ENCODE peak calls at places on chromosomes 11 and 22, in five cellular contexts. K is A549, U is ovary, Q is K562, G is SK-N-SH. R is an unnamed sample.

GRCh38 chr11:77151804-77152513 is 23.9 kb downstream of the MYO7A start:
- DNase-seq in G (no peak), K (no peak), Q (no peak), U (no peak), R (no peak)

GRCh38 chr11:101336858-101337257 is 207.2 kb upstream of the PGR start:
- DNase-seq in Q (no peak), K (no peak), G (no peak), U (no peak), R (no peak)

GRCh38 chr11:46119352-46120216 is 1.7 kb downstream of the PHF21A start:
- DNase-seq in K (peak), U (peak), G (peak), Q (peak), R (peak)

GRCh38 chr11:46694607-46695006 is 5.8 kb downstream of the ARHGAP1 start:
- DNase-seq in K (no peak), U (no peak), Q (no peak), G (no peak), R (no peak)

GRCh38 chr11:107856981-107857517 is 1.5 kb downstream of the SLC35F2 start:
- DNase-seq in U (no peak), Q (no peak), G (no peak), K (peak), R (no peak)

GRCh38 chr11:123407124-123407995 is 22.7 kb upstream of the GRAMD1B start:
- DNase-seq in Q (peak), K (peak), G (peak), U (peak), R (peak)

GRCh38 chr11:36009469-36009868 is 65.6 kb downstream of the LDLRAD3 start:
- DNase-seq in K (no peak), G (no peak), U (no peak), Q (no peak), R (no peak)

GRCh38 chr11:783581-784015 is 6.3 kb downstream of the CEND1 start:
- DNase-seq in K (peak), G (peak), U (peak), Q (no peak), R (peak)

GRCh38 chr11:3380706-3381570 is 2.0 kb upstream of the ZNF195 start:
- DNase-seq in Q (no peak), U (peak), G (no peak), K (no peak), R (no peak)

GRCh38 chr11:30585892-30586250 is 282 bp downstream of the MPPED2 start:
- DNase-seq in K (no peak), G (peak), U (peak), Q (no peak), R (no peak)

GRCh38 chr11:66221726-66222236 is 46.7 kb upstream of the RAB1B start:
- DNase-seq in U (no peak), G (no peak), Q (no peak), K (peak), R (no peak)

GRCh38 chr22:20404881-20405280 is 10.9 kb downstream of the ZNF74 start:
- DNase-seq in Q (peak), K (no peak), G (no peak), U (no peak), R (no peak)

GRCh38 chr22:17198188-17199130 is 20.8 kb downstream of the ADA2 start:
- DNase-seq in Q (peak), K (no peak), U (no peak), G (no peak), R (no peak)

GRCh38 chr11:850777-851762 is 8.4 kb downstream of the TSPAN4 start:
- DNase-seq in Q (no peak), K (no peak), U (no peak), G (peak), R (no peak)

GRCh38 chr22:43925433-43926348 is 2.1 kb downstream of the PNPLA3 start:
- DNase-seq in K (no peak), G (no peak), U (no peak), Q (no peak), R (no peak)

GRCh38 chr11:58165504-58166106 is 23.3 kb upstream of the OR9Q2 start:
- DNase-seq in Q (no peak), K (no peak), G (no peak), U (no peak), R (no peak)

GRCh38 chr11:78787696-78788095 is 213.0 kb upstream of the NARS2 start:
- DNase-seq in U (no peak), G (no peak), Q (no peak), K (no peak), R (no peak)

GRCh38 chr11:110356769-110357671 is 60.6 kb upstream of the RDX start:
- DNase-seq in K (peak), U (no peak), Q (no peak), G (no peak), R (no peak)

GRCh38 chr11:69000831-69001245 is 12.2 kb downstream of the MRGPRF start:
- DNase-seq in Q (no peak), K (peak), U (peak), G (peak), R (no peak)

GRCh38 chr11:2468363-2469240 is 23.8 kb downstream of the KCNQ1 start:
- DNase-seq in Q (peak), G (no peak), U (no peak), K (no peak), R (peak)

GRCh38 chr11:110447343-110447742 is 17.6 kb downstream of the FDX1 start:
- DNase-seq in G (no peak), Q (no peak), U (no peak), K (no peak), R (no peak)

DNA sequence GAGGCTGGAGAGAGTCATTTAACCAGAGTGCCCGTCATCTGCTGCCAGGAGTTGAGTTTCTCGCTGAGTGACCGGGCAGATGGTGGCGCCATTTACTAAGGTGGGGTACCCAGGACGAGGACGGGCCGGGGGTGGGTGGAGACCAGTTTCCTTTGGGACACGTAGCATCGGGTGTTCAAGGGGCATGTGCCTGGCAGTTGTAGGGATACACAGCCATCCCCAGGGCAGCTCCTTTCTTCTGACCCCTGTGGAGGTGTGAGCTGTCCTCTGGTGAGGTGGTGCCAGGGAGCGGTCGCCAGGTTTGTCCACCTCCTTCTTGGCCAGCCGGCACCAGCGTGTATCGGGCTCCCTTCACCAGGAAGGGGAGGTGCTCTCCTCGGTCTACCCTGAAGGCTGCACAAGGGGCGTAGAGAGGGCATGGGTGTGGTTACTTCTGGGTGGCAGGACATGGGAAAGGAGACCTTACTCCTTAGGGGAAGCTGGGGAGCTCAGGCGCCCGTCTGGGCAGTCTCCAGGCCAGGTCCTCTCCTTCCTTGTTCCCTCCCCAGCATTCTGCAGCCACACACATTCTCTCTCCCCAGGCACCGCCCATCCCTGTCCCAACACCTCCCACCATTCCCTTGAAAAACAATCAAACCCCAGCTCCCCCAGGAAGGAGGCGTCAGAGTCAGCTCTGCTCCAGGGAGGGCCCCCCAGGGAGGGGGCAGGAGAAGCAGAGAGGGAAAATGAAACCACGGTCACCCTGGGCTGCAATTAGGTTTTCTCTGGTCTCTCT is 10.3 kb upstream of the MB start:
- DNase-seq in U (peak), K (peak), G (peak), Q (no peak), R (peak)
- TF ChIP-seq CTCF in U (peak), K (peak), G (peak), Q (peak), R (no peak)

DNA sequence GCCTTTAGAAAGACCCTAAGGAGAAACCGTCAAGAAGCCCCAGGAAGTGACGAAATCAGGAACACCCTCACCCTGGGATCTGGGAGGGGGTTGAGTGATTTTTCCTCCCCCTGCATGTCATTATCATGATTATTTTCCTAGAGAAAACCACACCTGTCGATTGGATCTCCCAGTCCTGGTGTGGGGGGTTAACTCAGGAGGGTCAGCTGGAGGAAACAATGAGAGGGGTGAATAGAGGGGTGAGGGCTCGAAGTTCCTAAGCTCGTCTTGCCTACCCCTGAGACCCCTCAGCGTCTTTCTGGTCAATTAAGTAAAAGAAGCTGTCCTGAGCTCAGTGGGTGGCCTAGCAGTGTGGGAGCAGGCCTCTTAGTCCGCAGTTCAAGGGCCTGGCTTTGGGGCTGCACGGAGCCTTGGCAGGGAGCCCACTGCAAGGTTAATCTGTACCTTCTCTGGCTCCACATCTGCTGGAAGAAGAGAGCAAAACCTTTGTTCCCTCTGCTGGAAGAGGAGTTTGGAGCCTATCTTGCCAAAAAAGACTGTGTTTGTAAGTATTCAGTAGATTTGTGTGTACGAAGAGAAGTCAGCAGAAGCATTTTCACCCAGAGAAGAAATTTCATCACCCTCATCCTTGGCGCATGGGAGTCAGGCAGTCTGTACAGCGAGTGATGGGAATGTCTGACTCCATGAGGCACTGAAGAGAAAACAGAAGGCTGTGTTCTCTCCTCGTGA is 34.2 kb upstream of the FTH1 start:
- DNase-seq in G (no peak), Q (no peak), U (peak), K (peak), R (peak)
- TF ChIP-seq EP300 in G (no peak), Q (no peak), U (no peak), K (no peak), R (no peak)

DNA sequence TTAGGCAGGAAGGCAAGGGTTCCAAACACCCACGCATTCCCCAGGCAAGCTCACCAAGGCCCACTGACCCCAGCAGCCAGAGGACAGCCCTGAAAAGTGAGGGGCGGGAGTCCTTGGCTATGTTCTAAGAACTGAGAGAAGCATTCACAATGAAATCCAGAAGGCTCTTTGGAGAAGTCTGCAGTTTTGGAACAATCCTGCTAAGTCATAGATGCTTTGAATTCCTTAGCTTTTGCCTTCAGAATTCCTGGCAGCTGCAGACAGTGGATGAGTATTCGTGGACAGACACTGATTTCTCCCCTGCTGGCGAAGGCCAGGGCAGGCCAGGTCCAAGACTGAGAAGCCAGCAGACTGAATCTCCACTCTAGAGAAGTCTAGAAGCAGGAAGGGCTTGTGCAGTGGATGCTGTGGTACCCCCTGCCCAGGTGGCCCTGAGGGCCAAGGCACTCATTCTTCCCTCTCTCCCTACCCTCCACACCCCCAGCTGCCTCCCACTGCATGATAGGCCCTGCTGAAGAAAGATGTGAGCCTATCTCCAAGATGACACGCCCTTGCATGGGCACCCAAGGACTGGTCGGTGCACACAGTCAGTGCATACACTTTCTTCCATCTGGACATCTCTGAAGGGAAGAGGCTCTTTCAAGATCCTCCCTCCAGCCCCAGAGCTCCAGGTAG is 133.2 kb upstream of the TEAD1 start:
- DNase-seq in Q (no peak), K (peak), G (no peak), U (peak), R (no peak)
- TF ChIP-seq CTCF in Q (no peak), K (no peak), G (peak), U (no peak), R (no peak)

GRCh38 chr11:44005076-44005800 is 42.5 kb upstream of the ACCSL start:
- DNase-seq in G (peak), K (no peak), U (peak), Q (no peak), R (peak)
- TF ChIP-seq EP300 in G (peak), K (no peak), U (no peak), Q (no peak), R (no peak)

GRCh38 chr11:65111537-65112225 is at the start of gene TM7SF2:
- DNase-seq in K (peak), Q (peak), U (peak), G (peak), R (peak)

GRCh38 chr11:65113361-65113756 is 1.7 kb downstream of the TM7SF2 start:
- DNase-seq in K (no peak), U (no peak), G (peak), Q (peak), R (no peak)

GRCh38 chr11:65112226-65112550 is 516 bp downstream of the TM7SF2 start:
- DNase-seq in G (no peak), Q (no peak), K (no peak), U (no peak), R (no peak)

GRCh38 chr11:65113839-65114238 is 2.2 kb downstream of the TM7SF2 start:
- DNase-seq in U (no peak), Q (no peak), K (no peak), G (no peak), R (no peak)

DNA sequence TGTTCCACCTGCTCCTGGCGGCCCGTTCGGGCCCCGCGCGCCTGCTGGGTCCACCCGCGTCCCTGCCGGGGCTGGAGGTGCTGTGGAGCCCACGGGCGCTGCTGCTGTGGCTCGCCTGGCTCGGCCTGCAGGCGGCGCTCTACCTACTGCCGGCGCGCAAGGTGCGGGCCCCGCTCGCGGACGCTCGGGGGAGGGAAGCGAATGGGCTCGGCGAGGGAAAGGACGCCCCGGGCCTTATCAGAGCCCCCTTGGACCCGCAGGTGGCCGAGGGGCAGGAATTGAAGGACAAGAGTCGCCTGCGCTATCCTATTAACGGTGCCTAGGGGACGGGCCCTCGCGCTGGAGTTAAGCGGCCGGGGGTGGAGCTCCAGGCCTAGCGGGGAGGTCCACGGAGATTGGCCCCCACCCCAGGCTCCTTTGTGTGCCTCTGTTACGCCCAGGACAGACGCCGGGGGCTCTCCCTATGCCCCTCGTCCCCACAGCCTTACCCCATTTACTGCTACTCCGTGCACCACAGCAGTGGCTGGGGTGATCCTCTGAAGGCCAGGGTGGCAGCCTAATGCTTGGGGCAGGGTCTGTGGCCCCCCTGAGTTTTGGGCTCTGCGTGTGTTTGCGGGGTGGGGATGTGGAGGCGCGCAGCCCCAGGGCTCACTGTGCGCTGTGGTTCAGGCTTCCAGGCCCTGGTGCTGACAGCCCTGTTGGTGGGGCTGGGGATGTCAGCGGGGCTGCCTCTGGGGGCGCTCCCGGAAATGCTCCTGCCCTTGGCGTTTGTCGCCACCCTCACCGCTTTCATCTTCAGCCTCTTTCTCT is 1.1 kb downstream of the TM7SF2 start:
- DNase-seq in K (peak), Q (peak), U (peak), G (peak), R (peak)
- TF ChIP-seq CTCF in K (peak), Q (peak), U (peak), G (peak), R (no peak)

DNA sequence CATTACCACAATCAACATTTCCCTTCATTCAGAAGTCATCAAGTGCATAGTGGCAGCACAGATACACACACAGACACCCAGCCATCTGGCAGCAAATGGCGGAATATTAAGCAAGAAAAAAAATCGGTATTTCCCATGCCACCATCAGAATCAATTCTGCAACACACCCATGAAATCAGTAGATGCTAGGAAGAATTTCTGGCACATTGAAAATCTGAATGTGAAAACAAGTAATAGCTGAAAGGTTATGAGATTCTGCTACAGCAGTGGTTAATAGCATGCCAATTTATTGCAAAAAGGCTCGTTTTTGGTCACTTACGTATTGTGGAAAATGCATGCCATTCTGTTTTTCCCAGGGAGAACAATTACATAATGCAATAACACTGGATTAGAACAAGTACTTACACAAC is 91.1 kb downstream of the PICALM start:
- DNase-seq in G (no peak), U (no peak), Q (no peak), K (no peak), R (no peak)
- TF ChIP-seq EP300 in G (no peak), U (no peak), Q (no peak), K (no peak), R (no peak)

GRCh38 chr11:96111308-96111707 is 187.4 kb upstream of the MTMR2 start:
- DNase-seq in Q (no peak), K (no peak), U (no peak), G (no peak), R (no peak)

GRCh38 chr11:96112192-96113099 is 188.5 kb upstream of the MTMR2 start:
- DNase-seq in K (no peak), G (no peak), U (no peak), Q (no peak), R (no peak)

GRCh38 chr11:96109265-96110030 is 185.5 kb upstream of the MTMR2 start:
- DNase-seq in K (no peak), U (no peak), Q (no peak), G (no peak), R (no peak)

GRCh38 chr11:96113100-96113710 is 189.3 kb upstream of the MTMR2 start:
- DNase-seq in G (no peak), Q (no peak), U (no peak), K (no peak), R (no peak)

DNA sequence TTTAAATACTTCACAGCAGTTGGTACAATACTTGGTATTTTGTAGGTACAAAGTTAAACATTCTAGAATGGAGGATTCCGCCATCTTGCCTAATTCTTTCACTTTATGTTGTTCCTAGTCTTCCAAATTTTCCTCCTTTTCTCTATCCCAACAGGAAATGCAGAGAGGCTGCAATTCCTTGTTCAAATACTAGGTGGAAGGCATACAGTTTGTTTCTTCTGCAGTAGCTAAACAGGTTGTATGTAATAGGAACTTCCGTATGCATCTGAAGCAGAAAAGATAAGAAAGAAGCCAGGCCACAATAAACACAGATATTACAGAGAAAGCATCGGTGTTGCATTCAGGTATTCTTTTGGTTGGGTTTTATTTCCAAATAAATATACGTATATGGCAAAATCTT is 186.4 kb upstream of the MTMR2 start:
- DNase-seq in G (no peak), U (no peak), Q (no peak), K (no peak), R (no peak)
- TF ChIP-seq CTCF in G (no peak), U (no peak), Q (no peak), K (no peak), R (no peak)